ENCODE peak calls at places on chromosomes 6 and 20, in five cellular contexts. J is stimulated activated CD4-positive, alpha-beta T cell treated with anti-CD3 and anti-CD28 coated beads, Interleukin-1b, Interleukin-23, amount 100 ng/mL, for 1 hour; K is cardiac fibroblast; H is lung microvascular endothelial cell; N is fibroblast of the conjunctiva. E is an unnamed sample.

GRCh38 chr20:20697325-20697845 is 15.1 kb downstream of the RALGAPA2 start:
- DNase-seq in K (no peak), J (no peak), N (no peak), H (no peak), E (no peak)

GRCh38 chr6:33198159-33198852 is 2.2 kb downstream of the RXRB start:
- DNase-seq in N (no peak), H (no peak), J (no peak), K (no peak), E (no peak)

GRCh38 chr20:49758781-49759180 is 45.1 kb upstream of the B4GALT5 start:
- DNase-seq in H (no peak), N (no peak), J (no peak), K (no peak), E (no peak)

GRCh38 chr6:127606131-127606562 is 29.2 kb downstream of the C6orf58 start:
- DNase-seq in H (peak; percentile 20), J (no peak), K (peak; percentile 29), N (peak; percentile 2), E (no peak)

GRCh38 chr20:56995635-56996075 is 270.8 kb downstream of the BMP7 start:
- DNase-seq in J (no peak), K (no peak), N (no peak), H (no peak), E (no peak)

GRCh38 chr6:168956884-168957730 is 296.5 kb downstream of the THBS2 start:
- DNase-seq in H (peak; percentile 53), N (peak; percentile 79), J (no peak), K (peak; percentile 88), E (no peak)

GRCh38 chr6:43120101-43120730 is 44.1 kb downstream of the PTK7 start:
- DNase-seq in N (no peak), J (no peak), K (no peak), H (no peak), E (no peak)

GRCh38 chr6:142903806-142904205 is 41.2 kb downstream of the HIVEP2 start:
- DNase-seq in K (no peak), J (no peak), N (no peak), H (peak; percentile 27), E (no peak)

GRCh38 chr6:169617562-169617961 is 84.3 kb downstream of the WDR27 start:
- DNase-seq in K (no peak), N (no peak), H (no peak), J (no peak), E (no peak)

GRCh38 chr6:106513813-106514212 is 115.5 kb downstream of the RTN4IP1 start:
- DNase-seq in K (no peak), H (peak; percentile 33), J (no peak), N (no peak), E (no peak)

GRCh38 chr6:163588211-163588919 is 173.8 kb downstream of the QKI start:
- DNase-seq in H (no peak), K (peak; percentile 24), N (peak; percentile 20), J (no peak), E (no peak)

GRCh38 chr6:151565940-151566339 is 72.1 kb downstream of the CCDC170 start:
- DNase-seq in N (no peak), K (no peak), H (no peak), J (no peak), E (no peak)

GRCh38 chr6:15662246-15663056 is at the start of gene DTNBP1:
- DNase-seq in N (no peak), K (peak; percentile 39), H (peak; percentile 51), J (peak; percentile 76), E (peak; percentile 60)

GRCh38 chr6:38495922-38496635 is 143.7 kb downstream of the BTBD9 start:
- DNase-seq in N (no peak), H (peak; percentile 65), K (no peak), J (no peak), E (no peak)

GRCh38 chr20:41734506-41734945 is 116.3 kb upstream of the CHD6 start:
- DNase-seq in N (peak; percentile 6), K (peak; percentile 55), J (no peak), H (peak; percentile 44), E (no peak)

GRCh38 chr6:6825986-6826901 is 237.7 kb downstream of the LY86 start:
- DNase-seq in N (no peak), H (peak; percentile 72), J (no peak), K (peak; percentile 14), E (no peak)

GRCh38 chr20:49400410-49400809 is 82.1 kb downstream of the KCNB1 start:
- DNase-seq in H (no peak), K (peak; percentile 62), J (no peak), N (no peak), E (no peak)

GRCh38 chr6:44538841-44539240 is 151.3 kb downstream of the CDC5L start:
- DNase-seq in N (no peak), J (no peak), K (no peak), H (no peak), E (no peak)

GRCh38 chr6:144216668-144217218 is 66.4 kb downstream of the STX11 start:
- DNase-seq in N (no peak), J (no peak), K (no peak), H (no peak), E (peak; percentile 28)

GRCh38 chr6:131931063-131931745 is 20.0 kb downstream of the CCN2 start:
- DNase-seq in N (no peak), H (no peak), J (no peak), K (peak; percentile 42), E (no peak)

GRCh38 chr6:42363906-42364859 is 87.5 kb downstream of the TRERF1 start:
- DNase-seq in H (no peak), N (no peak), J (no peak), K (no peak), E (no peak)

GRCh38 chr6:5150676-5151075 is 65.5 kb downstream of the PPP1R3G start:
- DNase-seq in N (no peak), H (no peak), K (no peak), J (no peak), E (no peak)

GRCh38 chr20:60512436-60512835 is 554.2 kb downstream of the CDH26 start:
- DNase-seq in N (no peak), J (no peak), H (no peak), K (peak; percentile 2), E (no peak)

GRCh38 chr6:137488736-137489409 is 5.3 kb downstream of the OLIG3 start:
- DNase-seq in J (no peak), N (no peak), H (no peak), K (no peak), E (no peak)

GRCh38 chr20:56587307-56588108 is 41.6 kb upstream of the TFAP2C start:
- DNase-seq in K (no peak), H (no peak), J (no peak), N (no peak), E (no peak)

GRCh38 chr6:83605517-83605916 is 93.2 kb downstream of the PRSS35 start:
- DNase-seq in H (no peak), K (no peak), N (no peak), J (no peak), E (no peak)

GRCh38 chr6:5007531-5007930 is 3.7 kb upstream of the RPP40 start:
- DNase-seq in N (no peak), K (peak; percentile 5), H (no peak), J (no peak), E (no peak)

GRCh38 chr6:31239854-31240253 is 32.0 kb downstream of the HLA-C start:
- DNase-seq in K (no peak), J (no peak), H (no peak), N (no peak), E (no peak)

GRCh38 chr6:88119769-88120168 is 46.4 kb downstream of the CNR1 start:
- DNase-seq in K (no peak), J (no peak), H (peak; percentile 15), N (no peak), E (no peak)

GRCh38 chr20:6232436-6232835 is 109.6 kb upstream of the FERMT1 start:
- DNase-seq in K (no peak), N (no peak), H (no peak), J (no peak), E (no peak)

GRCh38 chr6:119037941-119038623 is 40.4 kb downstream of the FAM184A start:
- DNase-seq in K (no peak), H (no peak), N (no peak), J (no peak), E (no peak)

GRCh38 chr20:3101737-3102574 is 17.4 kb upstream of the AVP start:
- DNase-seq in H (no peak), J (no peak), N (no peak), K (no peak), E (peak; percentile 30)

GRCh38 chr20:63223121-63223825 is 7.3 kb upstream of the YTHDF1 start:
- DNase-seq in K (peak; percentile 48), J (peak; percentile 14), N (no peak), H (peak; percentile 47), E (peak; percentile 17)

GRCh38 chr20:10670521-10671220 is 3.1 kb downstream of the JAG1 start:
- DNase-seq in H (peak; percentile 61), J (no peak), N (no peak), K (peak; percentile 30), E (no peak)

GRCh38 chr6:92723390-92723931 is 695.9 kb downstream of the EPHA7 start:
- DNase-seq in K (no peak), H (no peak), J (no peak), N (no peak), E (no peak)

GRCh38 chr20:6583134-6583738 is 184.2 kb upstream of the BMP2 start:
- DNase-seq in J (no peak), H (peak; percentile 52), N (peak; percentile 31), K (peak; percentile 77), E (no peak)

GRCh38 chr6:122360809-122361208 is 38.6 kb upstream of the HSF2 start:
- DNase-seq in H (no peak), J (no peak), N (no peak), K (no peak), E (no peak)

GRCh38 chr20:63500902-63501817 is 2.3 kb upstream of the EEF1A2 start:
- DNase-seq in J (no peak), K (no peak), N (no peak), H (no peak), E (no peak)

GRCh38 chr6:89350281-89351037 is 2.1 kb downstream of the UBE2J1 start:
- DNase-seq in K (peak; percentile 70), H (peak; percentile 90), N (no peak), J (no peak), E (no peak)

GRCh38 chr20:50222568-50223320 is 32.1 kb downstream of the CEBPB start:
- DNase-seq in H (no peak), J (no peak), K (no peak), N (no peak), E (no peak)